ENCODE peak calls at places on chromosome 5, in four cellular contexts. Z is A549, E is ovary, M is endothelial cell. O is an unnamed sample.

GRCh38 chr5:116494784-116495480 is 79.7 kb downstream of the SEMA6A start:
- DNase-seq in Z (no peak), E (no peak), M (no peak), O (no peak)

GRCh38 chr5:115227281-115227680 is 35.4 kb downstream of the PGGT1B start:
- DNase-seq in M (no peak), Z (no peak), E (no peak), O (no peak)

GRCh38 chr5:66378407-66378806 is 217.8 kb upstream of the MAST4 start:
- DNase-seq in Z (no peak), E (no peak), M (no peak), O (no peak)

GRCh38 chr5:80275347-80275746 is 19.5 kb upstream of the SERINC5 start:
- DNase-seq in M (peak), Z (no peak), E (no peak), O (no peak)

GRCh38 chr5:6759401-6759800 is 46.2 kb downstream of the TENT4A start:
- DNase-seq in Z (peak), E (no peak), M (no peak), O (no peak)

GRCh38 chr5:58240286-58240685 is 219.6 kb downstream of the PLK2 start:
- DNase-seq in Z (peak), M (no peak), E (no peak), O (no peak)

GRCh38 chr5:31894131-31894530 is 255.2 kb downstream of the PDZD2 start:
- DNase-seq in Z (no peak), E (no peak), M (no peak), O (no peak)

GRCh38 chr5:55629790-55630189 is 82.3 kb downstream of the SLC38A9 start:
- DNase-seq in E (no peak), Z (no peak), M (no peak), O (no peak)

GRCh38 chr5:39376293-39376714 is 12.0 kb upstream of the C9 start:
- DNase-seq in Z (peak), M (peak), E (peak), O (no peak)

GRCh38 chr5:153831976-153832375 is 206.7 kb downstream of the FAM114A2 start:
- DNase-seq in M (no peak), E (no peak), Z (peak), O (no peak)

GRCh38 chr5:150153957-150154617 is 1.6 kb downstream of the PDGFRB start:
- DNase-seq in M (no peak), E (peak), Z (no peak), O (no peak)

GRCh38 chr5:19739691-19740090 is 248.3 kb downstream of the CDH18 start:
- DNase-seq in E (no peak), Z (no peak), M (no peak), O (no peak)

GRCh38 chr5:15889001-15889400 is 290.6 kb downstream of the MARCHF11 start:
- DNase-seq in E (no peak), M (no peak), Z (no peak), O (no peak)

GRCh38 chr5:140312067-140312790 is 9.3 kb upstream of the PFDN1 start:
- DNase-seq in M (no peak), E (no peak), Z (no peak), O (no peak)

GRCh38 chr5:93208156-93208895 is 372.7 kb downstream of the NR2F1-AS1 start:
- DNase-seq in M (no peak), Z (no peak), E (no peak), O (no peak)

GRCh38 chr5:139058121-139058520 is 140.0 kb downstream of the SIL1 start:
- DNase-seq in Z (no peak), M (no peak), E (no peak), O (no peak)

GRCh38 chr5:140833993-140834392 is at the start of gene PCDHA7:
- DNase-seq in E (no peak), Z (no peak), M (no peak), O (no peak)

GRCh38 chr5:71905804-71906711 is 187.0 kb downstream of the CARTPT start:
- DNase-seq in Z (no peak), M (no peak), E (peak), O (no peak)

GRCh38 chr5:146447734-146448380 is 724 bp downstream of the TCERG1 start:
- DNase-seq in Z (no peak), M (no peak), E (no peak), O (no peak)

GRCh38 chr5:17004441-17005086 is 68.5 kb upstream of the MYO10 start:
- DNase-seq in M (no peak), E (no peak), Z (no peak), O (no peak)

GRCh38 chr5:14039063-14039462 is 94.6 kb upstream of the DNAH5 start:
- DNase-seq in M (no peak), Z (no peak), E (no peak), O (no peak)

GRCh38 chr5:143154495-143155375 is 248.8 kb downstream of the NR3C1 start:
- DNase-seq in M (no peak), Z (no peak), E (no peak), O (no peak)

GRCh38 chr5:179137643-179138567 is 77.7 kb downstream of the ZNF354C start:
- DNase-seq in M (no peak), E (no peak), Z (no peak), O (no peak)

GRCh38 chr5:51201024-51201423 is 182.2 kb upstream of the ISL1 start:
- DNase-seq in Z (no peak), E (no peak), M (no peak), O (no peak)

GRCh38 chr5:34832568-34832967 is 6.4 kb upstream of the TTC23L start:
- DNase-seq in Z (no peak), M (no peak), E (no peak), O (no peak)
- TF ChIP-seq CTCF in Z (no peak), M (no peak), E (no peak), O (no peak)

GRCh38 chr5:36060516-36060885 is 6.2 kb downstream of the UGT3A2 start:
- DNase-seq in E (no peak), Z (peak), M (no peak), O (no peak)
- TF ChIP-seq CTCF in E (no peak), Z (peak), M (no peak), O (no peak)

GRCh38 chr5:163106098-163106497 is 331.3 kb upstream of the CCNG1 start:
- DNase-seq in Z (no peak), E (no peak), M (no peak), O (no peak)

GRCh38 chr5:163108351-163108750 is 329.0 kb upstream of the CCNG1 start:
- DNase-seq in Z (no peak), M (no peak), E (no peak), O (no peak)

GRCh38 chr5:163105456-163105855 is 331.9 kb upstream of the CCNG1 start:
- DNase-seq in Z (no peak), E (no peak), M (no peak), O (no peak)

DNA sequence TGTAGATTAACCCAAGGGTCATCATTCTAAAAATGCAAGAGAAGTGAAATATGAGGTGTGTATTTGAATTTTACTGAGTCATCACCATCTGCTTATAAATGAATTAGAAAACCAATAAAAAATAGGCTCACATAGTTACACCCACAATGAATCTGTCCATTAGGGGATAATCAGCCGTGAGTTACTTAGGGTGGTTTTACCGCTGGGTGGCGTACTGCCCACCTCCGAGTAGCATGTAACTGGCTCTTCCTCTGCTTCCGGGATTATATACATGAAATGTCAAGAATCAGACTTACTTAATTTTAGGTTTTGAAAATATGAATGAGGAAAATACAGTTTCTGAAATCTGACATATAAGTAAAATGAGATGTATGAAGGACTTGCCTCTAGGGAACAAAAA is 332.9 kb upstream of the CCNG1 start:
- DNase-seq in M (peak), Z (no peak), E (no peak), O (no peak)
- TF ChIP-seq CTCF in M (peak), Z (no peak), E (no peak), O (no peak)

DNA sequence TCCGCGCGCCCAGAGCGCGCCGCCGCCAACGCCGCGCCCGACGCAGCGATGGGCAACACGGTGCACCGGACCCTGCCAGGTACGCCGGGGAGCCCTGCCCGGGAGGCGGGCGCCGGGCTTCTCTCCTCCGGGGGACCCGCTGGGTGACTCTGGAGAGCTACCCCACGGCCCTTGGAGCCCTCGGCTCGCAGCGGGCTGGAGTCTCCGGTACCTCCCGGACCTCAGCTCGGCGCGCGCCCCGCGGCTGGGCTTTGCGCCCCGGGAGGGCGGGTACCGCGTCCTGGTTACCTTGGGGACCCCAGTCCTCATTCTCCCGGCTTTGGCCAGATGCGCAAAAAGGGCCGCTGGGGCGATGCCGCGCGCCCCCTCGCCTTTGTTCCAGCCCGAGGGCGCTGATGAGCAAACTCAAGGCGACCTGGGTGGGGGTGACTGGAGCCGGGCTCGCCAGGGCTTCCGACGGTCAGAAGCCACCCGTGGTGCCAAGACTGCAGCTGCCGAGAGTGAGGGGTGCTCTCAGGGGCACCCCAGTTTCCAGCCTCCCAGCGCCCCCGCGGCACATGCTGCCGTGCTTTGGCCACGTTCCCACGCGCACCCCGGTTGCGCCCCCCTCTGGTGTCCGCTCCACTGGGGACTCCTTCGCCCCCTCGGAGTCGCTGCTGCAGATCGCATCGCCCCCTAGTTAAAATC is 439 bp downstream of the NEURL1B start:
- DNase-seq in E (peak), M (peak), Z (peak), O (no peak)
- TF ChIP-seq CTCF in E (no peak), M (no peak), Z (peak), O (no peak)

GRCh38 chr5:33969572-33970452 is 14.7 kb downstream of the SLC45A2 start:
- DNase-seq in Z (peak), M (peak), E (no peak), O (no peak)
- TF ChIP-seq CTCF in Z (peak), M (peak), E (peak), O (peak)

DNA sequence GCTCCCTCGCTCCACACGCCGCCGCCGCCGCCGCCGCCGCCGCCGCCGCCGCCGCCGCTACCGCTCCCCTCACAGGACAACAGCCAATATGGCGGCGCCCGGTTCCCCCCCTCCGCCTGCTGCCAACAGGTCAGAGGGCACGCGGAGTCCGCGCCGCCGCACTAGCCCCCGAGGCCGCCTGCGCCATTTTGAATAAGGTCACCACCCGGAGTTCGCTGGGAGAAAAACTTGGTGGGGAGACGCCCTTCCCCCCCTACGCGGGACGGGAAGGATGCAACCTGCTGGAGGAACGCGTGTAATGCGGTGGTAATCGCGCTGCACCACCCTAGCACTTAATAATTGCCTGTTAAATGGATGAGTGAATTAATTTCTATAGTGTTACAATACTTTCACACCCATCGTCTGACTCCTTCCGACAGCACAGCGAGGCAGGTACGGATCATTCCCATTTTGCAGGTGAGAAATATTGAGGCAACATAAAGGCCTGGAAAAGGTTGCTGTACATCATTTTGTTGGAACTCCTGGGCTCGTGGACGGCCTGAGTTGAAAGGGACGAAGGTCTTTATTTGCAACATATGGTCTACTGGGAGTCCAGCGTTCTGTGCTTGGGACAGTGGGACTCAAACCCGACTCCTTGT is at the start of gene FAM193B:
- DNase-seq in E (peak), M (peak), Z (peak), O (peak)
- TF ChIP-seq CTCF in E (no peak), M (peak), Z (peak), O (peak)